ENCODE peak calls at places on chromosome 10, in eight cellular contexts. I, Q, H, K, G, E, U and M are unnamed samples. For H3K4me1, the result is how much of the 10 kb centered on the place peaks cover.

GRCh38 chr10:123377883-123378282 is 223.7 kb downstream of the BUB3 start:
- DNase-seq in I (no peak), Q (peak), H (no peak), K (no peak), G (no peak), E (no peak), U (no peak), M (no peak)

GRCh38 chr10:69629897-69630650 is at the start of gene FAM241B:
- DNase-seq in I (peak), Q (peak), H (peak), K (peak), G (peak), E (peak), U (peak), M (peak)

GRCh38 chr10:15439381-15439837 is 68.3 kb upstream of the FAM171A1 start:
- DNase-seq in I (peak), Q (peak), H (no peak), K (no peak), G (no peak), E (no peak), U (no peak), M (no peak)

GRCh38 chr10:119401671-119402395 is 140.7 kb downstream of the RGS10 start:
- DNase-seq in I (peak), Q (peak), H (no peak), K (no peak), G (no peak), E (no peak), U (no peak), M (no peak)

GRCh38 chr10:133258066-133258817 is 18.4 kb downstream of the ADAM8 start:
- DNase-seq in I (peak), Q (peak), H (peak), K (no peak), G (no peak), E (no peak), U (no peak), M (peak)

GRCh38 chr10:38038107-38038931 is 27.8 kb downstream of the ZNF33A start:
- DNase-seq in I (no peak), Q (no peak), H (no peak), K (no peak), G (no peak), E (no peak), U (no peak), M (peak)

GRCh38 chr10:78454123-78454645 is 420.5 kb downstream of the RPS24 start:
- DNase-seq in I (no peak), Q (no peak), H (no peak), K (no peak), G (no peak), E (no peak), U (no peak), M (no peak)

GRCh38 chr10:128096486-128097199 is 29.6 kb downstream of the MKI67 start:
- DNase-seq in I (no peak), Q (no peak), H (no peak), K (no peak), G (no peak), E (no peak), U (no peak), M (no peak)

GRCh38 chr10:101071266-101071884 is 9.6 kb downstream of the KAZALD1 start:
- DNase-seq in I (no peak), Q (no peak), H (peak), K (no peak), G (no peak), E (no peak), U (no peak), M (no peak)

GRCh38 chr10:44278669-44279337 is 106.1 kb downstream of the CXCL12 start:
- DNase-seq in I (no peak), Q (no peak), H (no peak), K (peak), G (no peak), E (no peak), U (no peak), M (no peak)

GRCh38 chr10:79929409-79929904 is 19.4 kb downstream of the SFTPD start:
- DNase-seq in I (peak), Q (peak), H (peak), K (peak), G (peak), E (peak), U (peak), M (peak)

GRCh38 chr10:13219685-13220670 is 14.2 kb downstream of the UCMA start:
- DNase-seq in I (no peak), Q (peak), H (peak), K (peak), G (no peak), E (peak), U (no peak), M (no peak)

GRCh38 chr10:123287594-123288247 is 133.5 kb downstream of the BUB3 start:
- DNase-seq in I (no peak), Q (peak), H (no peak), K (peak), G (no peak), E (no peak), U (no peak), M (no peak)

GRCh38 chr10:27890971-27891370 is 107.9 kb downstream of the ODAD2 start:
- DNase-seq in I (no peak), Q (no peak), H (no peak), K (no peak), G (no peak), E (no peak), U (no peak), M (no peak)

GRCh38 chr10:86661161-86662025 is 6.9 kb upstream of the LDB3 start:
- DNase-seq in I (peak), Q (peak), H (peak), K (peak), G (no peak), E (no peak), U (no peak), M (no peak)

GRCh38 chr10:110529596-110530011 is 31.9 kb downstream of the DUSP5 start:
- DNase-seq in I (no peak), Q (no peak), H (no peak), K (no peak), G (peak), E (no peak), U (no peak), M (no peak)

GRCh38 chr10:3740157-3740871 is 44.7 kb downstream of the KLF6 start:
- DNase-seq in I (no peak), Q (peak), H (no peak), K (no peak), G (peak), E (no peak), U (no peak), M (no peak)

GRCh38 chr10:77702166-77702565 is 64.6 kb upstream of the KCNMA1 start:
- DNase-seq in I (no peak), Q (peak), H (no peak), K (no peak), G (peak), E (no peak), U (no peak), M (no peak)

GRCh38 chr10:8331896-8332729 is 277.6 kb downstream of the GATA3 start:
- DNase-seq in I (no peak), Q (peak), H (peak), K (peak), G (peak), E (peak), U (peak), M (peak)

GRCh38 chr10:97042081-97042480 is 143.7 kb downstream of the SLIT1 start:
- DNase-seq in I (no peak), Q (no peak), H (no peak), K (no peak), G (no peak), E (no peak), U (no peak), M (no peak)

GRCh38 chr10:6135589-6136168 is 46.8 kb downstream of the RBM17 start:
- DNase-seq in I (no peak), Q (no peak), H (no peak), K (no peak), G (no peak), E (no peak), U (no peak), M (no peak)

GRCh38 chr10:6133331-6134098 is 44.7 kb downstream of the RBM17 start:
- DNase-seq in I (no peak), Q (no peak), H (peak), K (no peak), G (no peak), E (no peak), U (no peak), M (no peak)

GRCh38 chr10:6135039-6135438 is 46.2 kb downstream of the RBM17 start:
- DNase-seq in I (no peak), Q (no peak), H (no peak), K (no peak), G (no peak), E (no peak), U (no peak), M (no peak)

GRCh38 chr10:6136215-6137201 is 47.7 kb downstream of the RBM17 start:
- DNase-seq in I (no peak), Q (peak), H (no peak), K (no peak), G (no peak), E (no peak), U (no peak), M (no peak)

GRCh38 chr10:6134099-6134880 is 45.5 kb downstream of the RBM17 start:
- DNase-seq in I (no peak), Q (no peak), H (no peak), K (no peak), G (no peak), E (no peak), U (no peak), M (no peak)
- H3K4me1 ChIP-seq in I (under half), Q (under half), H (under half), K (under half), G (under half), E (under half), U (under half), M (under half)

GRCh38 chr10:30420266-30420665 is 13.7 kb upstream of the MAP3K8 start:
- DNase-seq in I (no peak), Q (no peak), H (no peak), K (no peak), G (no peak), E (no peak), U (no peak), M (no peak)
- H3K4me3 ChIP-seq in I (no peak), Q (no peak), H (no peak), K (no peak), G (no peak), E (no peak), U (no peak), M (no peak)

DNA sequence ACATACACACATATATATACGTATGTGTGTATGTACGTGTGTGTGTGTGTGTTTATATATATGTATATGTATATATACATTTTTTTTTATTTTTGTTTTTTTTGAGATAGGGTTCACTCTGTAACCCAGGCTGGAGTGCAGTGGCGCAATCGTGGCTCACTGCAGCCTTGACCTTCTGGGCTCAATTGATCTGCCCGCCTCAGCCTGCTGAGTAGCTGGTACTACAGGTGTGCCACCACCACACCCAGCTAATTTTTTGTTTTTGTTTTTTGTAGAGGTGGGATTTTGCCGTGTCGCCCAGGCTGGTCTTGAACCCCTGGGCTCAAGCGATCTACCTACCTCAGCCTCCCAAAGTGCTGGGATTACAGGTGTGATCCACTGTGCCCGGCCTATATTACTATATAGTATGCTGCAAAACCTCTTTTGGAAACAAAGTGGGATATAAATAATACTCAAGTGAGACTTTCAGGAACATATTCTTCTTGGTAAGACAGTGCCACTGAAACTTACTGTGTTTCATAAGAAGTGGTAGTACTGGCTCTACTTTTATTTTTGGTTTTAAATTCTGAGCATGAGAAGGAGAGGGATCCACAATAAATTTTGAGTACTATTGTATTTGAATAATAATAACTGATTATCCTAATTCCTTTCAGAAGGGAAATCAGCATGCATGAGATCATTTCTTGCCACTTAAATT is 51.0 kb downstream of the MLLT10 start:
- DNase-seq in I (no peak), Q (no peak), H (no peak), K (no peak), G (no peak), E (no peak), U (no peak), M (no peak)
- H3K4me1 ChIP-seq in I (under half), Q (under half), H (under half), K (under half), G (under half), E (under half), U (under half), M (under half)

DNA sequence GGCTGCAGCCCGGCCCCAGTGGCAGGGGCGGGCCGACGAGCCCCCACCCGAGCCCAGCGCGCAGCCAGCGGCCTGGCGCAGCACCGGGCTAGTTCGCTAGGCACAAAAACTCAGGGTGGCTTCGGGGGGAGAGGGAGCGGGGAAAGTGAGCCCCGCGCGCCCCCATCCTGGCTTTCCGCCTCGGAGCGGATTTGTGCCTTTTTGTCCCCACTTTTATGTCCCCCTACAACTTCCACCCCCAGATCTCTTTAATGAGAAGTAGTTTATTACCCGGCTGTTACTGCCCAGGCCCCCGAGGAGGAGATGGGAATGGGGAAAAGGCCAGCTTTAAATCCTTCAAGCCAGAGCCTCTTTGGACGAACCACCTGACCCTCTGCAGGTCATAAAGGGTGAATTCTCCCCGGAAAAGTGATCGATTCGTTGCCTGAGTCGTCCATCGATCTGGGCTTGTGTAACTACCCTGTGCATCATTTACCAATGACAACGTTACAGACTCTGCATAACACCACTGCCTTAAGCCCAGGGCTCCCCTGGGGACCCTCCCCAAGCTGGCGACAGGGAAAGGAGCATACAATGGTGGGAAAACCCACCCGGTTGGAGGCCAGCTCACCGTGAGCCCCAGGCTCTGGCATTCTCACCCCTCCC is 598 bp upstream of the SH3PXD2A start:
- DNase-seq in I (no peak), Q (no peak), H (no peak), K (no peak), G (no peak), E (no peak), U (no peak), M (no peak)
- H3K4me3 ChIP-seq in I (peak), Q (peak), H (peak), K (peak), G (peak), E (no peak), U (no peak), M (no peak)

GRCh38 chr10:62056660-62057059 is 155.2 kb downstream of the ARID5B start:
- DNase-seq in I (no peak), Q (no peak), H (no peak), K (no peak), G (no peak), E (no peak), U (no peak), M (no peak)
- H3K4me1 ChIP-seq in I (under half), Q (under half), H (half or more), K (under half), G (half or more), E (under half), U (under half), M (under half)

GRCh38 chr10:98268694-98269386 is 846 bp upstream of the LOXL4 start:
- DNase-seq in I (peak), Q (no peak), H (no peak), K (no peak), G (no peak), E (no peak), U (no peak), M (no peak)

GRCh38 chr10:98267894-98268693 is at the start of gene LOXL4:
- DNase-seq in I (peak), Q (no peak), H (no peak), K (peak), G (peak), E (peak), U (no peak), M (no peak)

GRCh38 chr10:98266647-98267046 is 1.3 kb downstream of the LOXL4 start:
- DNase-seq in I (no peak), Q (no peak), H (no peak), K (no peak), G (no peak), E (no peak), U (no peak), M (no peak)

GRCh38 chr10:98265403-98266378 is 2.3 kb downstream of the LOXL4 start:
- DNase-seq in I (no peak), Q (no peak), H (no peak), K (no peak), G (no peak), E (no peak), U (no peak), M (no peak)

GRCh38 chr10:98267069-98267893 is 713 bp downstream of the LOXL4 start:
- DNase-seq in I (peak), Q (no peak), H (no peak), K (no peak), G (no peak), E (no peak), U (no peak), M (no peak)
- H3K4me3 ChIP-seq in I (peak), Q (no peak), H (peak), K (no peak), G (peak), E (no peak), U (peak), M (no peak)

GRCh38 chr10:84296071-84296981 is 32.1 kb upstream of the CCSER2 start:
- DNase-seq in I (no peak), Q (peak), H (no peak), K (no peak), G (no peak), E (no peak), U (no peak), M (no peak)

GRCh38 chr10:84293171-84293570 is 35.2 kb upstream of the CCSER2 start:
- DNase-seq in I (no peak), Q (no peak), H (no peak), K (no peak), G (no peak), E (no peak), U (no peak), M (no peak)

GRCh38 chr10:84293574-84294016 is 34.8 kb upstream of the CCSER2 start:
- DNase-seq in I (no peak), Q (no peak), H (no peak), K (peak), G (no peak), E (no peak), U (no peak), M (no peak)

GRCh38 chr10:84292502-84292901 is 35.9 kb upstream of the CCSER2 start:
- DNase-seq in I (no peak), Q (no peak), H (no peak), K (no peak), G (no peak), E (no peak), U (no peak), M (no peak)

DNA sequence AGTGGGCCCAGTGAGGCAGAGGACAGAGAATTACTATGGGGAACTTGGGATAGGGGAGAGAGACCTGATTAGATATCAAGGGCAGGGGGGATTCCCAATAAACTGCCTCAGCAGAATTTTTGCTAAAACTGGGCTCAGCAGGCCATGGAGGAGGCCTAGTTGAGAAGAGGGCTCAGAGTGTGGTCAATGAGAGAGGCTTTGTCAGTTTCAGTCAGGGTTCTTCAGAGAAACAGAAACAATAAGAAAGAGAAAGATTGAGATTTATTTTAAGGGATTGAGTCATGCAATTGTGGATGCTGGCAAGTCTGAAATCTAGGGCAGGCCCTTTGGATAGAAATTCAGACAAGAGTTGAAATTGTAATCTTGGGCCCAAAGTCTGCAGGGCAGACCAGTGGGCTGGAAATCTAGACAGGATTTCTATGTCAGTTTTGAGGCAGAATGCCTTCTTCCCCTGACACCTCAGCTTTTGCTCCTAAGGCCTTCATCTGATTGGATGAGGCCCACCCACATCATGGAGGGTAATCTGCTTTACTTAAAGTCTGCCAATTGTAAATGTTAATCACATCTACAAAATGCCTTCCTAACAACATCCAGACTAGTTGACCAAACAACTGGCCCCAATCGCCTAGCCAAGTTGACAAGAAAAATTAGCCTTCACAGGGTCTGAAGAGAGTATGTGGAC is 33.5 kb upstream of the CCSER2 start:
- DNase-seq in I (no peak), Q (no peak), H (no peak), K (no peak), G (no peak), E (no peak), U (no peak), M (no peak)
- H3K4me1 ChIP-seq in I (under half), Q (under half), H (under half), K (under half), G (under half), E (under half), U (under half), M (under half)

GRCh38 chr10:93199221-93199681 is 125.6 kb downstream of the CYP26A1 start:
- DNase-seq in I (peak), Q (peak), H (peak), K (no peak), G (peak), E (no peak), U (no peak), M (no peak)
- H3K4me3 ChIP-seq in I (peak), Q (no peak), H (peak), K (peak), G (no peak), E (no peak), U (no peak), M (no peak)

GRCh38 chr10:74025380-74025978 is 27.6 kb downstream of the VCL start:
- DNase-seq in I (no peak), Q (no peak), H (no peak), K (no peak), G (no peak), E (no peak), U (no peak), M (no peak)

GRCh38 chr10:74022941-74023629 is 25.2 kb downstream of the VCL start:
- DNase-seq in I (no peak), Q (no peak), H (no peak), K (no peak), G (no peak), E (no peak), U (no peak), M (no peak)

GRCh38 chr10:74024600-74024999 is 26.7 kb downstream of the VCL start:
- DNase-seq in I (no peak), Q (no peak), H (no peak), K (no peak), G (no peak), E (no peak), U (no peak), M (no peak)

GRCh38 chr10:74027702-74028101 is 29.8 kb downstream of the VCL start:
- DNase-seq in I (no peak), Q (no peak), H (no peak), K (no peak), G (no peak), E (no peak), U (no peak), M (no peak)

DNA sequence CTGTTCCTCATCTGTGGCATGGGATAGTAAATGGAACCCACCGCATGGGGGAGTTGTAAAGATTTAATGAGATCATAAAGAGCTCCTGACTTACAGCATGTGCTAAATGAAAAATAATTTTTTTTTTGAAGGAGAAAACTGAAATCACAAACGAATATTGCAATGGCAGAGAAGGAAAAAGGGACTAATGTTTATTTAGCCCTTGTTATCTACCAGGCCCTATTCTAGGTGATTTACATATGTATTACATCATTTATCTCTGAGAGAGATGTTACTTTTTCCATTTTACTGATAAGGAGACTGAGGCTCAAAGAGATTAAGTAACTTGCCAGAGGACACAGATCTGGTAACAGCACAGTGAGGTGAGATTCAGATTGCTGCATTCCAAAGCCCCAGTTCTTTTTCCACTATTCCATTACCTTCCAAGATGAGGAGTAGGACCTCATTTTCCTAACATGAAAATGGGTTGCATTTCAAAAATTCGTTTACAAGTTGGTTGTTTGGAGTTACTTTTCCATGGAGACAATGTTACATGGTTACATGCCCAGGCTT is 28.6 kb downstream of the VCL start:
- DNase-seq in I (no peak), Q (no peak), H (no peak), K (no peak), G (no peak), E (no peak), U (no peak), M (no peak)
- H3K4me1 ChIP-seq in I (under half), Q (under half), H (under half), K (under half), G (half or more), E (under half), U (under half), M (under half)